ENCODE peak calls at places on chromosomes 2 and 18, in nine cellular contexts. I is psoas muscle, N is vagina, X is heart right ventricle, J is astrocyte of the spinal cord, E is HCT116, M is astrocyte of the cerebellum, P is lower lobe of right lung, S is pancreas. O is an unnamed sample.
A peak's percentile ranks its signal among the peaks of the same experiment; 100 is the strongest.

GRCh38 chr2:98508690-98509054 is 64.0 kb downstream of the INPP4A start:
- DNase-seq in J (peak; percentile 49), M (peak; percentile 50), P (peak; percentile 74), X (no peak), E (no peak), S (peak; percentile 44), N (no peak), I (peak; percentile 43), O (peak; percentile 97)

GRCh38 chr2:158619496-158619895 is 162.7 kb downstream of the PKP4 start:
- DNase-seq in E (no peak), P (no peak), X (no peak), M (peak; percentile 39), I (no peak), J (peak; percentile 60), N (no peak), S (no peak), O (peak; percentile 64)

GRCh38 chr18:76985156-76985950 is 147.2 kb downstream of the MBP start:
- DNase-seq in I (no peak), S (no peak), M (no peak), E (no peak), J (no peak), P (peak; percentile 34), X (no peak), N (peak; percentile 72), O (no peak)

GRCh38 chr2:191845248-191845715 is 1.6 kb downstream of the CAVIN2 start:
- DNase-seq in I (peak; percentile 31), S (no peak), N (no peak), J (no peak), X (peak; percentile 70), E (no peak), P (peak; percentile 53), M (no peak), O (peak; percentile 53)

GRCh38 chr18:60022671-60023276 is 123.0 kb downstream of the PMAIP1 start:
- DNase-seq in J (peak; percentile 22), M (no peak), S (no peak), E (no peak), I (no peak), N (no peak), P (no peak), X (no peak), O (no peak)

GRCh38 chr2:96951125-96951654 is 35.2 kb downstream of the FAM178B start:
- DNase-seq in I (peak; percentile 70), E (peak; percentile 50), X (peak; percentile 78), N (no peak), S (peak; percentile 50), J (peak; percentile 43), P (peak; percentile 85), M (peak; percentile 13), O (peak; percentile 55)

GRCh38 chr2:66772618-66773017 is 337.7 kb downstream of the MEIS1 start:
- DNase-seq in S (no peak), J (no peak), P (no peak), E (no peak), I (no peak), N (no peak), M (no peak), X (no peak), O (peak; percentile 9)

GRCh38 chr18:49212819-49213218 is 247.6 kb downstream of the DYM start:
- DNase-seq in M (peak; percentile 34), P (no peak), X (no peak), S (no peak), I (no peak), E (no peak), J (peak; percentile 69), N (no peak), O (peak; percentile 83)

GRCh38 chr2:85811850-85812735 is 58.3 kb downstream of the ATOH8 start:
- DNase-seq in E (no peak), J (no peak), X (no peak), N (no peak), M (no peak), S (no peak), I (no peak), P (no peak), O (no peak)

GRCh38 chr18:46497129-46497528 is 159.9 kb downstream of the LOXHD1 start:
- DNase-seq in X (peak; percentile 37), E (no peak), M (peak; percentile 9), S (no peak), P (no peak), N (no peak), J (peak; percentile 19), I (no peak), O (peak; percentile 29)

GRCh38 chr2:179340678-179341077 is 76.0 kb upstream of the SESTD1 start:
- DNase-seq in M (no peak), P (no peak), I (no peak), X (no peak), J (peak; percentile 37), S (no peak), E (peak; percentile 19), N (no peak), O (peak; percentile 76)

GRCh38 chr2:177489719-177490301 is 97.2 kb downstream of the AGPS start:
- DNase-seq in N (no peak), P (no peak), J (peak; percentile 52), I (no peak), M (peak; percentile 28), E (peak; percentile 8), X (no peak), S (no peak), O (peak; percentile 70)

GRCh38 chr2:235194351-235194750 is 242.5 kb downstream of the SH3BP4 start:
- DNase-seq in M (no peak), X (no peak), S (no peak), P (no peak), J (no peak), I (no peak), N (no peak), E (no peak), O (no peak)

GRCh38 chr2:61145990-61146389 is 16.0 kb upstream of the C2orf74 start:
- DNase-seq in X (no peak), N (no peak), E (no peak), P (no peak), J (no peak), S (no peak), I (no peak), M (no peak), O (no peak)

GRCh38 chr2:44559108-44559507 is 197.4 kb downstream of the CAMKMT start:
- DNase-seq in I (no peak), M (no peak), E (no peak), S (no peak), N (no peak), P (no peak), J (no peak), X (no peak), O (no peak)

GRCh38 chr2:161223139-161223732 is 63.0 kb downstream of the TANK start:
- DNase-seq in I (no peak), J (peak; percentile 66), X (no peak), M (peak; percentile 33), S (no peak), E (peak; percentile 37), N (no peak), P (no peak), O (peak; percentile 76)

GRCh38 chr2:37343537-37344434 is 644 bp upstream of the QPCT start:
- DNase-seq in I (no peak), X (no peak), M (peak; percentile 34), N (no peak), J (peak; percentile 67), S (no peak), E (no peak), P (no peak), O (peak; percentile 71)

GRCh38 chr2:188765522-188765921 is 208.7 kb upstream of the COL3A1 start:
- DNase-seq in J (peak; percentile 25), I (no peak), X (no peak), P (no peak), N (no peak), S (no peak), M (no peak), E (peak; percentile 41), O (peak; percentile 67)

DNA sequence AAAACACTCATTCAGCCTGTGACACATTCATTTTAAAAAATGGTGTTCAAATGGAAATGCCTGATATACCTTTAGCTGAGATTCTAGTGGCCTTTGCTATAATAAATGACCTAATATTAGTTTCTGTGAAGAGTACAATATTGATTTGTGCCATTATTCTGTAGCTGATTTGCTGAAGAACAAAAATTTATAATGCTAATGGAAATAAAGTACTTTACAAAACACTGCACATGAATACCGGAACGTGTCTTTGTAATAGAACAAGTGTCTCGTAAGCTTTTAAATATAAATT is 138.7 kb downstream of the WDR7 start:
- DNase-seq in E (no peak), S (no peak), N (no peak), I (no peak), P (no peak), M (no peak), J (no peak), X (no peak), O (no peak)
- TF ChIP-seq CTCF in E (no peak), S (no peak), N (no peak), I (no peak), P (no peak), M (no peak), J (no peak), X (no peak), O (no peak)

GRCh38 chr2:130813722-130814121 is 23.0 kb upstream of the ARHGEF4 start:
- DNase-seq in I (no peak), S (no peak), X (no peak), P (no peak), N (no peak), J (no peak), M (no peak), E (no peak), O (no peak)
- H3K4me3 ChIP-seq in I (no peak overlapping the region), S (no peak overlapping the region), X (no peak overlapping the region), P (no peak overlapping the region), N (no peak overlapping the region), J (no peak overlapping the region), M (no peak overlapping the region), E (no peak overlapping the region), O (no peak overlapping the region)

GRCh38 chr2:238158807-238159539 is at the start of gene ERFE:
- DNase-seq in X (peak; percentile 43), M (no peak), N (no peak), J (no peak), S (no peak), P (no peak), E (no peak), I (peak; percentile 43), O (peak; percentile 43)
- TF ChIP-seq CTCF in X (peak; percentile 59), M (peak; percentile 30), N (no peak), J (peak; percentile 50), S (no peak), P (peak; percentile 40), E (peak; percentile 49), I (peak; percentile 49), O (peak; percentile 13)

GRCh38 chr2:172096661-172097547 is 5.8 kb downstream of the DLX2 start:
- DNase-seq in M (no peak), N (no peak), S (no peak), J (no peak), P (no peak), X (no peak), I (no peak), E (no peak), O (peak; percentile 71)

GRCh38 chr2:172098650-172099471 is 3.8 kb downstream of the DLX2 start:
- DNase-seq in J (peak; percentile 70), I (peak; percentile 58), X (no peak), P (no peak), E (no peak), M (no peak), N (no peak), S (no peak), O (peak; percentile 57)

GRCh38 chr2:172095905-172096660 is 6.6 kb downstream of the DLX2 start:
- DNase-seq in E (no peak), X (no peak), I (no peak), J (no peak), P (no peak), S (no peak), N (no peak), M (no peak), O (no peak)

GRCh38 chr2:172098287-172098649 is 4.4 kb downstream of the DLX2 start:
- DNase-seq in N (no peak), X (no peak), E (no peak), I (no peak), S (no peak), P (no peak), M (no peak), J (no peak), O (no peak)

GRCh38 chr2:172097557-172098131 is 5.1 kb downstream of the DLX2 start:
- DNase-seq in E (no peak), J (no peak), M (no peak), I (no peak), N (no peak), P (no peak), X (no peak), S (no peak), O (no peak)
- H3K4me3 ChIP-seq in E (no peak overlapping the region), J (no peak overlapping the region), M (no peak overlapping the region), I (no peak overlapping the region), N (no peak overlapping the region), P (no peak overlapping the region), X (no peak overlapping the region), S (no peak overlapping the region), O (no peak overlapping the region)